ENCODE peak calls at places on chromosomes 11 and 22, in eight cellular contexts. E, K, F, R, I, B, H and J are unnamed samples. For H3K4me1, the result is how much of the 10 kb centered on the place peaks cover.

GRCh38 chr11:75597636-75598035 is 35.6 kb downstream of the SERPINH1 start:
- DNase-seq in E (no peak), K (peak), F (peak), R (no peak), I (no peak), B (no peak), H (no peak), J (no peak)

GRCh38 chr11:73931039-73931645 is 19.7 kb upstream of the DNAJB13 start:
- DNase-seq in E (peak), K (peak), F (peak), R (no peak), I (peak), B (no peak), H (no peak), J (no peak)

GRCh38 chr22:20567993-20568417 is 60.6 kb downstream of the MED15 start:
- DNase-seq in E (peak), K (peak), F (peak), R (no peak), I (peak), B (peak), H (no peak), J (no peak)

GRCh38 chr22:32555546-32555945 is 80.9 kb downstream of the FBXO7 start:
- DNase-seq in E (no peak), K (no peak), F (no peak), R (no peak), I (no peak), B (no peak), H (no peak), J (no peak)

GRCh38 chr11:18001191-18001590 is 11.7 kb downstream of the SERGEF start:
- DNase-seq in E (peak), K (no peak), F (no peak), R (no peak), I (peak), B (no peak), H (no peak), J (no peak)

GRCh38 chr11:70942593-70942992 is 309.8 kb downstream of the SHANK2 start:
- DNase-seq in E (peak), K (peak), F (no peak), R (no peak), I (no peak), B (no peak), H (no peak), J (no peak)

GRCh38 chr22:19878461-19879247 is 24.0 kb upstream of the GNB1L start:
- DNase-seq in E (peak), K (peak), F (no peak), R (no peak), I (peak), B (peak), H (no peak), J (no peak)

GRCh38 chr11:69447786-69448185 is 33.7 kb upstream of the LINC01488 start:
- DNase-seq in E (no peak), K (no peak), F (peak), R (no peak), I (no peak), B (no peak), H (no peak), J (no peak)

DNA sequence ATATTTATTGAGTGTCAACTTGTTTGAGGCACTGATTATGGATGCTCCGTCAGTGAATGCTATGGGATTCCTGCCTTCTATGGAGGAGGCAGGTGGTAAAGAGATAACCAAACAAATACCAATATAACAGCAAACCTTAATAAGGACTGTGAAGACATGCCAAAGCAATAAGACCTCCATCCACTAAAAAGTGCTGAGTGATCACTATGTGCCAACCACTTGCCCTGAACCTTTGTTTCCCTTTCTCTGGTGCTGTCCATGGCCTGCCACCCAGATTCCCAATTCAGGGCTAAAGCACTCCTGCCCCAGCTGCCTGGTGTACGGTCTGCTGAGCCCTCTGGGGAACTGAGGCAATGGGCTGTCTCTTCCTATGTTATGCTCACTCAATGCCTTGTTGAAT is 1074.9 kb downstream of the OPCML start:
- DNase-seq in E (no peak), K (no peak), F (no peak), R (no peak), I (no peak), B (no peak), H (no peak), J (no peak)
- H3K27ac ChIP-seq in E (no peak), K (no peak), F (no peak), R (no peak), I (no peak), B (no peak), H (no peak), J (no peak)

DNA sequence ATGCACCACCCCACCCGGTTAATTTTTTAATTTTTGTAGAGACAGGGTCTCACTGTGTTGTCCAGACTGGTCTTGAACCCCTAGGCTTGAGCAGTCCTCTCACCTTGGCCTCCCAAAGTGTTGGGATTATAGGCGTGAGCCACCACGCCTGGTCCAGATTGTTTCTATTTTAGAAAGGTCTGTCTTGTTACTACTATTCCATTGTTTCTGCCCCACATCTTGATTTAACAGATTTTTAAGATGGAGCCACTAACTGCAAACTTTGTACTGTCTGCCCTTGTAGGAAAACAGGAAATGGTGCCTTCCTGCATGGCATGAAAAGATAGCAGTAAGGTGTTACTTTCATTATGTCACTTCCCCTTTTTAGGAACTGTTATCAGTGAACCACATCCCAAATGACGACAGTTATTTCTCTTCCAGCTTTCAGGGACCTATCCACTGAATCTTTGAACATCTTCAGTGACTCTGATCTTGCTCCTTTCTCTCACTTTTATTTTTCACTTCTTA is 23.2 kb downstream of the TAF1D start:
- DNase-seq in E (no peak), K (no peak), F (no peak), R (no peak), I (no peak), B (no peak), H (no peak), J (no peak)
- H3K4me3 ChIP-seq in E (no peak), K (no peak), F (no peak), R (no peak), I (no peak), B (no peak), H (no peak), J (no peak)

DNA sequence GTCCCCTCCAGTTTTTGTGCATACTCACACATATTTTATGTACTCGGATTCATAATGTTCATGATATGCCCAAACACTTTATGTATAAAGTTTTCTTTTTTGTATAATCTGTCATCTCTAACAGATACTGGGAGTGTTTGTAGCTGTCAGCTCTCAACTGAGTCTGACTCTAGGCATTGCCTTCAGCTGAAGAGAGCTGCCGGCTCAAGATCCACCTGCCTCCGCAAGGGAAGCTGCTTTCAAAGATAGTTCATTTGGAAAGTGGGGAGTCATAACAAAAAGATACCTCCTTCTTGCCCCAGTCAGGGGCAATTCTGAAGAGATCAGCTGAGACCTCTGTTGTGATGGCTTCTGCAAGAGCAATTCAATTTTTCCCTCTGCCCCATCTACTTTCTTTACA is 58.9 kb downstream of the GUCY1A2 start:
- DNase-seq in E (no peak), K (no peak), F (no peak), R (no peak), I (no peak), B (no peak), H (no peak), J (no peak)
- H3K4me1 ChIP-seq in E (under half), K (under half), F (under half), R (under half), I (under half), B (under half), H (under half), J (under half)

DNA sequence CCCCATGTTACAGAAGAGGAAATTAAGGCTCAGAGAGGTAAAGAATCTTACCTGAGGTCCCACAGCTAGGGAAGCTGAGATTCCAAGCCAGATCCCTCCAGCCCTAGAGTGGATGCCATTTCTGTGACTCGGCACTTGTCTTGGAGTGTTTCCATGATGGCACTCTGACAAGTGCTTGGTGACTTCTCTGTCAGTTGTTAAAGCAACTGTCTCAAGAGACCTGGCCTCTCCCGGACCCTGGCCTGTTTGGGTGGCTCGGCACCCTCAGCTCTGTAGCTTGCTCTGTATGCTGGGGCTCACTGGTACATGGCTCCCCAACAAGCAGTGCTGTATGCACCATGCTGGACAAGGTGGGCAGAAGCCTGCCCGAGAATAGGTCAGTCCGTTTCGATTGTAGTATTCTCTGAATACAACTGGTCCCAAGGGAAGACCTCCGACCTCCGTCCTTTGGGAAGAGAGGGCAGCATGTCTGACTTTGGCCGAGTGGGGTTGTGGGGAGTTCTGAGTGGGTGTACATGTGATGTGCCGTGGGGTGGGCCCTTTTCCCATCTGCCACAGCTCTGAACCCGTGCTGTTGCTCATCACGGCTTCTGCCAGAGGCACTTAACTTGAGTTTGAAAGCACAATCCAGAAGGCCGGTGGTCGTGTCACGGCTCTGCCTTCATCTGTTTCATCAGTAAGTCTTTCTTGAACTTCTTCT is 12.4 kb downstream of the ACO2 start:
- DNase-seq in E (peak), K (no peak), F (no peak), R (no peak), I (peak), B (peak), H (peak), J (peak)
- H3K27ac ChIP-seq in E (peak), K (no peak), F (no peak), R (no peak), I (no peak), B (peak), H (peak), J (peak)

GRCh38 chr22:17705565-17706450 is 67.3 kb downstream of the BCL2L13 start:
- DNase-seq in E (no peak), K (no peak), F (peak), R (no peak), I (peak), B (no peak), H (no peak), J (no peak)

GRCh38 chr22:17706947-17707346 is 67.3 kb downstream of the BID start:
- DNase-seq in E (no peak), K (no peak), F (no peak), R (no peak), I (no peak), B (no peak), H (no peak), J (no peak)

GRCh38 chr22:17710023-17710422 is 64.2 kb downstream of the BID start:
- DNase-seq in E (no peak), K (no peak), F (no peak), R (no peak), I (no peak), B (no peak), H (no peak), J (no peak)

GRCh38 chr22:17706451-17706900 is 67.8 kb downstream of the BID start:
- DNase-seq in E (peak), K (peak), F (peak), R (no peak), I (peak), B (no peak), H (peak), J (peak)

GRCh38 chr22:17707526-17707925 is 66.7 kb downstream of the BID start:
- DNase-seq in E (peak), K (no peak), F (peak), R (no peak), I (no peak), B (no peak), H (no peak), J (no peak)
- H3K4me3 ChIP-seq in E (peak), K (no peak), F (no peak), R (no peak), I (peak), B (peak), H (peak), J (peak)

GRCh38 chr11:119602745-119603373 is 126.1 kb downstream of the NECTIN1 start:
- DNase-seq in E (no peak), K (peak), F (no peak), R (no peak), I (no peak), B (no peak), H (no peak), J (no peak)
- H3K4me1 ChIP-seq in E (under half), K (under half), F (under half), R (under half), I (under half), B (under half), H (under half), J (under half)

GRCh38 chr11:47587039-47587675 is 679 bp downstream of the FAM180B start:
- DNase-seq in E (no peak), K (no peak), F (no peak), R (no peak), I (no peak), B (no peak), H (no peak), J (no peak)
- H3K27ac ChIP-seq in E (no peak), K (no peak), F (no peak), R (no peak), I (no peak), B (no peak), H (no peak), J (peak)

GRCh38 chr11:111391328-111392124 is 12.5 kb upstream of the POU2AF1 start:
- DNase-seq in E (no peak), K (no peak), F (no peak), R (no peak), I (no peak), B (no peak), H (no peak), J (no peak)

GRCh38 chr11:111392552-111392951 is 13.5 kb upstream of the POU2AF1 start:
- DNase-seq in E (no peak), K (no peak), F (no peak), R (no peak), I (no peak), B (no peak), H (no peak), J (no peak)

GRCh38 chr11:111393585-111393984 is 14.5 kb upstream of the POU2AF1 start:
- DNase-seq in E (no peak), K (no peak), F (no peak), R (no peak), I (no peak), B (no peak), H (no peak), J (no peak)

GRCh38 chr11:111395081-111395480 is 16.0 kb upstream of the POU2AF1 start:
- DNase-seq in E (no peak), K (peak), F (no peak), R (no peak), I (no peak), B (no peak), H (no peak), J (no peak)

DNA sequence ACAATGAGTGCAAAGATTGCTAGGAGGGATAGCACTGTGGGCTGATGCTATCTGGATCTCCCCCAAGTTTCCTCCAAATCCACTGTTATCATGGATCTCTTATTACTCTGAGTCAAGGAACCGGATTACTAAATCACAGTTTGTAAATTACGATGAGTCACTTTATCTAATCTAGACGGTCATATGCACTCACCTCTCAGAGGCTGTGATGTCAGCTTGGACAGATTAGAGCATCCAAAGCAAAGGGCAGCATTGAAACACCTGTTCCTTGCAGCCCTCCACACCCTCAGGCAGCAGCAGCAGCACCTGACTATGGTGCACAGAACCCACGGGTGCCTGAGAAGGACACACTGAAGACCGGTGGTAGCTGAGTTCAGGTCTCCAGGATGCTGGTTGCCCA is 14.0 kb upstream of the POU2AF1 start:
- DNase-seq in E (no peak), K (no peak), F (no peak), R (no peak), I (no peak), B (no peak), H (no peak), J (no peak)
- H3K4me3 ChIP-seq in E (no peak), K (no peak), F (no peak), R (no peak), I (no peak), B (no peak), H (no peak), J (no peak)